ENCODE peak calls at places on chromosome 22, in eight cellular contexts. V is neural crest cell; Q is activated CD4-positive, alpha-beta T cell treated with anti-CD3 and anti-CD28 coated beads, Interleukin-2, amount 50 U/mL, for 1 hour; J is Kasumi-1; S is activated T-cell treated with anti-CD3 and anti-CD28 coated beads, Interleukin-2, amount 50 U/mL, for 24 hours; O is glutamatergic neuron; Y is type B pancreatic cell; F is head of caudate nucleus. P is an unnamed sample.

GRCh38 chr22:38850941-38851849 is 7.4 kb upstream of the NPTXR start:
- DNase-seq in V (no peak), Q (no peak), J (no peak), S (no peak), O (no peak), Y (no peak), F (no peak), P (no peak)

GRCh38 chr22:33329398-33329797 is 271.2 kb upstream of the SYN3 start:
- DNase-seq in V (no peak), Q (no peak), J (no peak), S (no peak), O (no peak), Y (no peak), F (no peak), P (no peak)

GRCh38 chr22:21020802-21021429 is 6.0 kb downstream of the P2RX6 start:
- DNase-seq in V (no peak), Q (no peak), J (peak), S (no peak), O (no peak), Y (no peak), F (no peak), P (peak)

GRCh38 chr22:45246060-45246985 is 5.6 kb upstream of the KIAA0930 start:
- DNase-seq in V (no peak), Q (no peak), J (no peak), S (no peak), O (no peak), Y (no peak), F (no peak), P (peak)

GRCh38 chr22:19517171-19517500 is 7.1 kb downstream of the CLDN5 start:
- DNase-seq in V (no peak), Q (no peak), J (no peak), S (no peak), O (no peak), Y (no peak), F (peak), P (no peak)

GRCh38 chr22:26161746-26162145 is 7.5 kb upstream of the SEZ6L start:
- DNase-seq in V (no peak), Q (no peak), J (no peak), S (no peak), O (no peak), Y (no peak), F (no peak), P (no peak)

GRCh38 chr22:23613193-23613973 is 18.7 kb downstream of the DRICH1 start:
- DNase-seq in V (no peak), Q (no peak), J (no peak), S (no peak), O (no peak), Y (no peak), F (no peak), P (no peak)

GRCh38 chr22:45171830-45172229 is 8.1 kb downstream of the NUP50 start:
- DNase-seq in V (no peak), Q (no peak), J (no peak), S (no peak), O (no peak), Y (no peak), F (no peak), P (no peak)

GRCh38 chr22:29061773-29062172 is at the start of gene C22orf31:
- DNase-seq in V (no peak), Q (no peak), J (no peak), S (no peak), O (no peak), Y (no peak), F (no peak), P (no peak)

GRCh38 chr22:18145676-18146388 is 4.1 kb upstream of the USP18 start:
- DNase-seq in V (no peak), Q (no peak), J (no peak), S (no peak), O (no peak), Y (no peak), F (no peak), P (peak)

GRCh38 chr22:45163074-45163416 is 680 bp upstream of the NUP50 start:
- DNase-seq in V (no peak), Q (no peak), J (peak), S (no peak), O (peak), Y (no peak), F (no peak), P (peak)

GRCh38 chr22:27531782-27532530 is 269.6 kb downstream of the MN1 start:
- DNase-seq in V (no peak), Q (no peak), J (no peak), S (no peak), O (no peak), Y (no peak), F (no peak), P (no peak)

GRCh38 chr22:47176573-47177333 is 414.3 kb downstream of the TBC1D22A start:
- DNase-seq in V (no peak), Q (no peak), J (no peak), S (no peak), O (no peak), Y (peak), F (peak), P (no peak)

GRCh38 chr22:17867160-17867785 is 93.0 kb upstream of the BID start:
- DNase-seq in V (no peak), Q (no peak), J (peak), S (no peak), O (no peak), Y (no peak), F (no peak), P (no peak)

GRCh38 chr22:49398115-49398514 is 429.6 kb downstream of the BRD1 start:
- DNase-seq in V (no peak), Q (no peak), J (no peak), S (no peak), O (no peak), Y (no peak), F (no peak), P (no peak)

GRCh38 chr22:30250039-30250565 is 3.5 kb upstream of the LIF start:
- DNase-seq in V (no peak), Q (no peak), J (no peak), S (no peak), O (no peak), Y (no peak), F (no peak), P (no peak)

GRCh38 chr22:35540600-35541253 is at the start of gene RASD2:
- DNase-seq in V (no peak), Q (no peak), J (no peak), S (no peak), O (peak), Y (no peak), F (peak), P (peak)

GRCh38 chr22:37178350-37179125 is 9.5 kb downstream of the C1QTNF6 start:
- DNase-seq in V (no peak), Q (no peak), J (no peak), S (no peak), O (no peak), Y (no peak), F (no peak), P (peak)

GRCh38 chr22:17769716-17770082 is 4.6 kb downstream of the BID start:
- DNase-seq in V (no peak), Q (no peak), J (no peak), S (no peak), O (no peak), Y (no peak), F (no peak), P (no peak)

GRCh38 chr22:36026741-36027140 is 1.9 kb downstream of the RBFOX2 start:
- DNase-seq in V (no peak), Q (no peak), J (peak), S (no peak), O (no peak), Y (no peak), F (no peak), P (peak)

GRCh38 chr22:24157783-24158170 is 23.5 kb upstream of the SUSD2 start:
- DNase-seq in V (no peak), Q (no peak), J (no peak), S (peak), O (no peak), Y (no peak), F (peak), P (peak)

GRCh38 chr22:17057959-17058814 is 26.6 kb upstream of the IL17RA start:
- DNase-seq in V (peak), Q (peak), J (peak), S (peak), O (peak), Y (no peak), F (peak), P (peak)